ENCODE peak calls at places on chromosome 13, in seven cellular contexts. A is progenitor cell of endocrine pancreas; D is astrocyte of the cerebellum; J is CD8-positive, alpha-beta T cell; N is stimulated activated CD4-positive, alpha-beta T cell treated with anti-CD3 and anti-CD28 coated beads, Interleukin-4, amount 100 ng/mL, for 1 hour; W is effector memory CD4-positive, alpha-beta T cell; Y is left ventricle myocardium inferior. U is an unnamed sample.

GRCh38 chr13:47087841-47088240 is 191.0 kb upstream of the HTR2A start:
- DNase-seq in N (no peak), D (no peak), Y (no peak), W (no peak), A (no peak), J (no peak), U (no peak)

GRCh38 chr13:36710396-36710795 is 36.6 kb downstream of the SERTM1 start:
- DNase-seq in N (no peak), J (no peak), Y (no peak), A (no peak), W (no peak), D (no peak), U (no peak)

GRCh38 chr13:114070098-114070799 is 62.2 kb downstream of the RASA3 start:
- DNase-seq in J (no peak), D (no peak), A (no peak), N (no peak), W (no peak), Y (no peak), U (no peak)

GRCh38 chr13:111472559-111473460 is 152.4 kb downstream of the TEX29 start:
- DNase-seq in W (no peak), A (no peak), D (no peak), Y (no peak), N (no peak), J (no peak), U (no peak)

GRCh38 chr13:33644607-33645543 is 173.1 kb upstream of the RFC3 start:
- DNase-seq in D (no peak), W (no peak), N (no peak), A (no peak), Y (no peak), J (no peak), U (no peak)

GRCh38 chr13:97329331-97329730 is 104.6 kb upstream of the RAP2A start:
- DNase-seq in D (no peak), Y (no peak), A (no peak), J (no peak), N (no peak), W (no peak), U (no peak)

GRCh38 chr13:60583196-60583908 is 186.3 kb downstream of the TDRD3 start:
- DNase-seq in D (peak), W (no peak), A (no peak), N (no peak), J (no peak), Y (no peak), U (no peak)

GRCh38 chr13:65584126-65584525 is 1646.0 kb downstream of the PCDH9 start:
- DNase-seq in D (no peak), A (no peak), Y (no peak), W (no peak), J (no peak), N (no peak), U (no peak)

GRCh38 chr13:99297330-99297729 is 9.9 kb downstream of the GPR183 start:
- DNase-seq in N (no peak), Y (no peak), W (no peak), D (no peak), A (no peak), J (no peak), U (no peak)

GRCh38 chr13:32191452-32191998 is 123.6 kb downstream of the ZAR1L start:
- DNase-seq in J (no peak), Y (no peak), W (no peak), A (no peak), N (no peak), D (no peak), U (no peak)

GRCh38 chr13:59342396-59342795 is 821.3 kb downstream of the DIAPH3 start:
- DNase-seq in A (no peak), D (no peak), J (no peak), N (no peak), W (no peak), Y (no peak), U (no peak)

GRCh38 chr13:107459430-107459829 is 755.9 kb downstream of the LIG4 start:
- DNase-seq in Y (no peak), D (peak), A (no peak), W (no peak), N (no peak), J (no peak), U (no peak)

GRCh38 chr13:37526710-37527446 is 71.7 kb downstream of the POSTN start:
- DNase-seq in Y (no peak), W (no peak), N (no peak), D (peak), A (no peak), J (no peak), U (no peak)

GRCh38 chr13:106899444-106899843 is 331.5 kb upstream of the ARGLU1 start:
- DNase-seq in J (no peak), Y (no peak), W (no peak), A (no peak), D (no peak), N (no peak), U (no peak)

GRCh38 chr13:113810640-113811039 is 51.6 kb downstream of the TMEM255B start:
- DNase-seq in W (no peak), Y (no peak), N (no peak), J (no peak), D (no peak), A (no peak), U (no peak)

GRCh38 chr13:102399791-102400618 is 1.8 kb downstream of the FGF14 start:
- DNase-seq in D (no peak), N (peak), J (no peak), W (peak), A (no peak), Y (peak), U (peak)

GRCh38 chr13:53151692-53152421 is 123.2 kb downstream of the OLFM4 start:
- DNase-seq in D (no peak), A (peak), W (no peak), Y (no peak), N (no peak), J (peak), U (peak)

GRCh38 chr13:75739244-75739868 is 103.2 kb downstream of the LMO7 start:
- DNase-seq in J (no peak), W (no peak), Y (no peak), N (no peak), D (no peak), A (no peak), U (no peak)

GRCh38 chr13:110466261-110466660 is 95.3 kb downstream of the RAB20 start:
- DNase-seq in D (no peak), Y (no peak), N (no peak), A (no peak), W (no peak), J (no peak), U (no peak)

GRCh38 chr13:95100525-95101121 is 200.6 kb downstream of the ABCC4 start:
- DNase-seq in Y (no peak), W (no peak), D (no peak), N (no peak), J (no peak), A (no peak), U (no peak)

GRCh38 chr13:28541966-28542365 is 47.0 kb upstream of the FLT1 start:
- DNase-seq in A (no peak), N (no peak), J (no peak), Y (no peak), D (no peak), W (no peak), U (no peak)